ENCODE peak calls at places on chromosomes 12 and 14, in four cellular contexts. A is neuronal stem cell, T is suprapubic skin, R is upper lobe of right lung. U is an unnamed sample. For H3K27me3 and H3K36me3, the result is how much of the 10 kb centered on the place peaks cover.

GRCh38 chr14:96178674-96179321 is 25.8 kb upstream of the BDKRB2 start:
- DNase-seq in A (no peak), T (no peak), R (no peak), U (no peak)

GRCh38 chr12:75666126-75666979 is 154.9 kb upstream of the KRR1 start:
- DNase-seq in A (no peak), T (no peak), R (no peak), U (peak)

GRCh38 chr12:89671469-89671868 is 37.2 kb downstream of the ATP2B1 start:
- DNase-seq in A (no peak), T (no peak), R (no peak), U (no peak)

GRCh38 chr12:117151195-117152031 is 38.9 kb downstream of the FBXO21 start:
- DNase-seq in A (peak), T (peak), R (peak), U (peak)

GRCh38 chr12:75390156-75390898 is 562 bp upstream of the GLIPR1L2 start:
- DNase-seq in A (no peak), T (no peak), R (no peak), U (no peak)

GRCh38 chr12:113926792-113927191 is 39.3 kb downstream of the RBM19 start:
- DNase-seq in A (no peak), T (no peak), R (no peak), U (no peak)

GRCh38 chr14:68792022-68792829 is 641 bp downstream of the ZFP36L1 start:
- DNase-seq in A (no peak), T (peak), R (peak), U (peak)

GRCh38 chr14:104939666-104940410 is 15.2 kb downstream of the PLD4 start:
- DNase-seq in A (no peak), T (peak), R (peak), U (no peak)

GRCh38 chr12:34403706-34404376 is 381.5 kb downstream of the ALG10 start:
- DNase-seq in A (no peak), T (peak), R (peak), U (peak)

DNA sequence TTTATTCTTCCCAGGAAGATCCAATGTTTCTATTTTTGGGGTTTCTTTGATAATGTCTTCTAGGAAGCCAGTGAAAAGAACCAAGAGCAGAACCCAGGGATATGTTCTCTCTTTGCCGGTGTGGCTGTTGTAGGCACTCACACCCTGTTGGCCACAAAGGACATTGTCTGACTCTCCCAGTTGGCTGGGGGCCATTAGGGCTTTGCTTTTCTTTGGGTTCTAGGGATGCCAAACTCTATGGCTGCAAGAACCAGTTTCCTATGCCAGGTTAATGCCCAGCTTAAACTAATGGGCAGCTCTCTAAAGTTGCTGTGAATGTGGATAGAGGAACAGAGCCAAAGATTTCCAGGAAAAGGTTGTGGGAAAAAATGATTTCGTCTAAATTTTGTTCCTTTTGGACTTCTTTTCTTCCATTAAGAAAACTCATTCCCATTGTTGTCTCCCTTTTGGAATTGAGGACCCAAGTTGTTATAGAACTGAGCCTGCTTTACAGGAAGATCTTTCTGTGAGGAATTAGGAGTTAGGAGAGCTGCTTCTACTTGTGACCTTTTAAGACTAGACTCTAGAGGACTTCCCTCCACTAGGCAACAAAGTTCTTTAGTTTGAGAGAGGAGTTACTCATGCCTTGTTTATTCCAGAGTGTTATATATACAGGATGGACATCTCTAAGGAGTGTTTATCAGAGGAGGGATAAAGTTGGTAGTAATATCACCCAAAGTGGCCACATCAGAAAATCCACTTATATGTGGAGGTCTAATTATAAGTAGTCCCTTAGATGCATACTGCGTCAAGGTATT is 13.1 kb downstream of the COPZ1 start:
- DNase-seq in A (no peak), T (no peak), R (no peak), U (no peak)
- H3K4me3 ChIP-seq in A (no peak), T (no peak), R (no peak), U (no peak)

DNA sequence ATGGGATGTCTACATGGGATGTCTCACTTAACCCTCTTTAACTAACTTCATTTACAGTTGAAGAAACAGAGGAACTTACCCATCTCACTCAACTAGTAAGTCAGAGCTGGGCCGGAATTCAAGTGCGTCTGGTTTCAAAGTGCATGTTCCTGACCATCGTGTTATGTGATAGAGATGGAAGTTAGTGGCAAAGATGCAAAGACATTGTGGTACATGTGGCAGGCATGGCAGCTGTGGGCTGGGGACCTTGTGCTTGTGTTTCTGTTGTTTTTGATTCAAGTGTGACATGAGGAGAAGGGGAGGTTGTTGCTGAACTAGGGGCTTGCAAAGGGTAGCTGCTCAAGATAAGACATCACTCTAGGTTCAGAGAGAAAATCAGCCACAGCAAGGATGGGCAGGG is 2.3 kb upstream of the KRT74 start:
- DNase-seq in A (no peak), T (no peak), R (peak), U (no peak)
- H3K27me3 ChIP-seq in A (under half), T (under half), R (under half), U (under half)

GRCh38 chr14:30582376-30582775 is 23.4 kb downstream of the G2E3 start:
- DNase-seq in A (no peak), T (no peak), R (no peak), U (no peak)
- H3K36me3 ChIP-seq in A (half or more), T (under half), R (under half), U (under half)

DNA sequence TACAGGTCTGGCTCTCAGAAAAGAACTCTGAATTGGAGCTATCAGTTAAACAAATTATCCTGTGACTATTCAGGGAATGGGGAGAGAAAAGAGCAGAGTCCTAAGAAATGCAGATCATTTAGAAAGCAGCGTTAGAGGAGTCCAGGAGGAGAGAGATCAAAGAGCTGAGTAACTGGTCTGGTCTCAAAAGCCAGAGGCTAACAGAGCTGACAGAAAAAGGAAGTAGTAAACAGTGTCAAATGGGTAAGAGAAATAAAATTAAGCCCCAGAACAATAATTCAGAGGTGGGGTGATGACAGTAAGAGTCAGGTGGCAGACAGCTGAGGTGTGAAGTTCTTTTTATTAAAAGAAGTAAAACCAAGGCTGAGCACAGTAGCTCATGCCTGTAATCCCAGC is 19.3 kb downstream of the GXYLT1 start:
- DNase-seq in A (no peak), T (no peak), R (no peak), U (peak)
- H3K4me3 ChIP-seq in A (no peak), T (no peak), R (no peak), U (no peak)

DNA sequence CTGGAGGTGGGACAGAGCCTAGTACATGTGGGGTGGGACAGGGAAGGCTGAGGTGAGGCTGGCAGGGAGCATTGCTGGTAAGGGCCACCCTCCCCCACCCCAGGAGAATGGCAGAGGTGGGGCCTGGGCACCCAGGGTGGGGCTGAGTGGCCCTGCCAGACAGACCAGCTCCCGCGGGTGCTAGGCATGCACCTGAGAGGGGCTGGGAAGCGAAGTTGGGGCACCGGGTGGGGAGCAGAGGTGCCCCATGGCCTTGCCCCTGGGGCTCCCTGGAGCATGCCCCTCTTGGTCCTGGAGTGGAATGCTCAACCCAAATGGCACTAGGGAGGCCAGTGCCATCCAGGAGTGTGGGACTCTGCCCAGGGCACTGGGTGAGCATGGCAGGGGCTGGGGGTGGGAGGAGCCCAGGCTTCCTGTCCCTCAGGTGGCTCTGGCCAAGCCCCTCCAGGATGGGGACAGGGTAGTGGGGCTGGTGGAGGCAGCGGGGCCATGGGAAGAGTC is 1.3 kb downstream of the TNFAIP2 start:
- DNase-seq in A (no peak), T (no peak), R (no peak), U (no peak)
- H3K27me3 ChIP-seq in A (under half), T (under half), R (under half), U (under half)

U was measured in H7.